ENCODE peak calls at places on chromosome 22, in five cellular contexts. One of them, this sample, is unnamed.

GRCh38 chr22:24542641-24543040 is 12.3 kb downstream of the GUCD1 start:
- DNase-seq in CD8-positive, alpha-beta T cell: no peak
- DNase-seq in left ventricle myocardium inferior: peak; percentile 53
- DNase-seq in right lobe of liver: peak; percentile 77
- DNase-seq in PC-9: no peak
- DNase-seq in this sample: no peak

GRCh38 chr22:37219534-37219933 is 7.3 kb upstream of the SSTR3 start:
- DNase-seq in CD8-positive, alpha-beta T cell: no peak
- DNase-seq in left ventricle myocardium inferior: no peak
- DNase-seq in right lobe of liver: no peak
- DNase-seq in PC-9: no peak
- DNase-seq in this sample: no peak

GRCh38 chr22:49490692-49491091 is 337.0 kb downstream of the BRD1 start:
- DNase-seq in CD8-positive, alpha-beta T cell: no peak
- DNase-seq in left ventricle myocardium inferior: no peak
- DNase-seq in right lobe of liver: no peak
- DNase-seq in PC-9: no peak
- DNase-seq in this sample: no peak

GRCh38 chr22:41910599-41911291 is 4.1 kb downstream of the SHISA8 start:
- DNase-seq in CD8-positive, alpha-beta T cell: peak; percentile 46
- DNase-seq in left ventricle myocardium inferior: peak; percentile 56
- DNase-seq in right lobe of liver: no peak
- DNase-seq in PC-9: no peak
- DNase-seq in this sample: no peak

GRCh38 chr22:41512421-41513194 is 31.7 kb downstream of the POLR3H start:
- DNase-seq in CD8-positive, alpha-beta T cell: no peak
- DNase-seq in left ventricle myocardium inferior: peak; percentile 46
- DNase-seq in right lobe of liver: no peak
- DNase-seq in PC-9: peak; percentile 66
- DNase-seq in this sample: no peak

GRCh38 chr22:36860017-36860416 is 789 bp upstream of the NCF4 start:
- DNase-seq in CD8-positive, alpha-beta T cell: no peak
- DNase-seq in left ventricle myocardium inferior: no peak
- DNase-seq in right lobe of liver: no peak
- DNase-seq in PC-9: no peak
- DNase-seq in this sample: no peak

GRCh38 chr22:27252282-27253049 is 549.1 kb downstream of the MN1 start:
- DNase-seq in CD8-positive, alpha-beta T cell: no peak
- DNase-seq in left ventricle myocardium inferior: peak; percentile 36
- DNase-seq in right lobe of liver: no peak
- DNase-seq in PC-9: peak; percentile 75
- DNase-seq in this sample: no peak

GRCh38 chr22:47048123-47049077 is 285.9 kb downstream of the TBC1D22A start:
- DNase-seq in CD8-positive, alpha-beta T cell: no peak
- DNase-seq in left ventricle myocardium inferior: no peak
- DNase-seq in right lobe of liver: peak; percentile 6
- DNase-seq in PC-9: no peak
- DNase-seq in this sample: no peak

GRCh38 chr22:28799834-28800307 is 498 bp downstream of the XBP1 start:
- DNase-seq in CD8-positive, alpha-beta T cell: no peak
- DNase-seq in left ventricle myocardium inferior: peak; percentile 80
- DNase-seq in right lobe of liver: peak; percentile 68
- DNase-seq in PC-9: no peak
- DNase-seq in this sample: peak; percentile 77

GRCh38 chr22:27576413-27576812 is 225.1 kb downstream of the MN1 start:
- DNase-seq in CD8-positive, alpha-beta T cell: no peak
- DNase-seq in left ventricle myocardium inferior: peak; percentile 63
- DNase-seq in right lobe of liver: no peak
- DNase-seq in PC-9: no peak
- DNase-seq in this sample: no peak

GRCh38 chr22:25167082-25167481 is 32.6 kb upstream of the CRYBB3 start:
- DNase-seq in CD8-positive, alpha-beta T cell: no peak
- DNase-seq in left ventricle myocardium inferior: no peak
- DNase-seq in right lobe of liver: peak; percentile 58
- DNase-seq in PC-9: peak; percentile 77
- DNase-seq in this sample: no peak

GRCh38 chr22:37244114-37244921 is at the start of gene RAC2:
- DNase-seq in CD8-positive, alpha-beta T cell: peak; percentile 90
- DNase-seq in left ventricle myocardium inferior: peak; percentile 74
- DNase-seq in right lobe of liver: peak; percentile 82
- DNase-seq in PC-9: peak; percentile 74
- DNase-seq in this sample: peak; percentile 85

GRCh38 chr22:28884754-28885375 is 1.5 kb downstream of the ZNRF3 start:
- DNase-seq in CD8-positive, alpha-beta T cell: no peak
- DNase-seq in left ventricle myocardium inferior: no peak
- DNase-seq in right lobe of liver: no peak
- DNase-seq in PC-9: no peak
- DNase-seq in this sample: no peak

GRCh38 chr22:21734540-21735197 is 925 bp downstream of the YPEL1 start:
- DNase-seq in CD8-positive, alpha-beta T cell: no peak
- DNase-seq in left ventricle myocardium inferior: no peak
- DNase-seq in right lobe of liver: no peak
- DNase-seq in PC-9: no peak
- DNase-seq in this sample: no peak

GRCh38 chr22:47210686-47211085 is 448.2 kb downstream of the TBC1D22A start:
- DNase-seq in CD8-positive, alpha-beta T cell: no peak
- DNase-seq in left ventricle myocardium inferior: no peak
- DNase-seq in right lobe of liver: no peak
- DNase-seq in PC-9: no peak
- DNase-seq in this sample: no peak

GRCh38 chr22:45997775-45998637 is 21.0 kb upstream of the WNT7B start:
- DNase-seq in CD8-positive, alpha-beta T cell: peak; percentile 5
- DNase-seq in left ventricle myocardium inferior: peak; percentile 24
- DNase-seq in right lobe of liver: peak; percentile 23
- DNase-seq in PC-9: no peak
- DNase-seq in this sample: peak; percentile 48

GRCh38 chr22:17476838-17477237 is 86.5 kb upstream of the SLC25A18 start:
- DNase-seq in CD8-positive, alpha-beta T cell: no peak
- DNase-seq in left ventricle myocardium inferior: no peak
- DNase-seq in right lobe of liver: no peak
- DNase-seq in PC-9: no peak
- DNase-seq in this sample: no peak

GRCh38 chr22:49005557-49005956 is 822.1 kb downstream of the BRD1 start:
- DNase-seq in CD8-positive, alpha-beta T cell: no peak
- DNase-seq in left ventricle myocardium inferior: no peak
- DNase-seq in right lobe of liver: no peak
- DNase-seq in PC-9: no peak
- DNase-seq in this sample: no peak

GRCh38 chr22:36538529-36538928 is 9.6 kb upstream of the EIF3D start:
- DNase-seq in CD8-positive, alpha-beta T cell: no peak
- DNase-seq in left ventricle myocardium inferior: no peak
- DNase-seq in right lobe of liver: no peak
- DNase-seq in PC-9: no peak
- DNase-seq in this sample: no peak

GRCh38 chr22:30010789-30011405 is 69.4 kb upstream of the HORMAD2 start:
- DNase-seq in CD8-positive, alpha-beta T cell: no peak
- DNase-seq in left ventricle myocardium inferior: no peak
- DNase-seq in right lobe of liver: no peak
- DNase-seq in PC-9: no peak
- DNase-seq in this sample: no peak

DNA sequence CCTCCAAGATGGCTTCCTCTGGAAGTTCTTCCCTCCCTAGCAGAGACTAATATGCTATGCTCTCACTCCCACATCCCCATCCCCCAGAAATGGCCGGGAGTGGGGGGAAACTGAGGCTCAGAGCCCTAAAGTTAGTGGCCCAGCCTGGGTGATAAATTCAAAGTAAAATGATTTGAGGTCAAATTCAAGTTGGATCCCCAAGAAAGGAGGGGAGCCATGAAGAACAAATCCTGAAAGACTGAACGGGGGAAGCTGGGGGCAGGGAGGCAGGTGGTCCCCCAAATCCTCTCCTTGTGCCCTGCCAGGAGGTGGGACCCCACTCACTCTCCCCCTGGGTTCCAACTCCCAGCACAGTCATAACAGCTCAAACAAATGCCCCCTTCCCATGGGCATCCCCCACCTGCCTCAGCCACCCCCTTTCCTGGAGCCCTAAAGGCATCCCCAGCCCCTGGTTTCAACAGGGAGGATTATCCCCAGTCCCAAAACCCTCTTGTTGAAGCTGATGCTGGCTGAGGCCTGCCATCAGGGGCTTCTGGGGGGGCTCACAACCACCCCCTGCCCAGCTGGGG is 1.1 kb downstream of the CBX6 start:
- DNase-seq in CD8-positive, alpha-beta T cell: no peak
- DNase-seq in left ventricle myocardium inferior: no peak
- DNase-seq in right lobe of liver: no peak
- DNase-seq in PC-9: no peak
- DNase-seq in this sample: no peak
- H3K36me3 ChIP-seq in CD8-positive, alpha-beta T cell: peaks cover 2% of the 10 kb centered on the region
- H3K36me3 ChIP-seq in left ventricle myocardium inferior: peaks cover 23% of the 10 kb centered on the region
- H3K36me3 ChIP-seq in right lobe of liver: peaks cover 4% of the 10 kb centered on the region
- H3K36me3 ChIP-seq in PC-9: peaks cover 9% of the 10 kb centered on the region
- H3K36me3 ChIP-seq in this sample: no peaks in the 10 kb centered on the region

DNA sequence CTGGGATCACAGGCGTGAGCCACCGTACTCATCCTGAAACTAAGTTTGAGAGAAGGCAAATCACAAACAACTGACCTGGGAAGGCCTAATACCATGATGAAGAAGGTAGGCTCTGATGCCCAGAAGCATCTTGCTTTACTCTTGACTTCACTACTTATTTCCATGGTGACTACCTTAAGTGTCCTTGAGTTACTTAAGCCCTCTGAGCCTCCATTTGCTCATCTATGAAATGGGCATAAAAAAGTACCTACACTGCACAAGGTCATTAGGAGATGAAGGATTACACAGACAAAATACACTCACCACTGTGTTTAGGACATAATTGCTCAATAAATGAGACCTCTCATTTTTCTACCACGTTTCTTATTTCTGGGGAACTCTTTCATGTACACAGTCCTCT is 27.9 kb downstream of the EIF4ENIF1 start:
- DNase-seq in CD8-positive, alpha-beta T cell: no peak
- DNase-seq in left ventricle myocardium inferior: no peak
- DNase-seq in right lobe of liver: no peak
- DNase-seq in PC-9: no peak
- DNase-seq in this sample: no peak
- H3K36me3 ChIP-seq in CD8-positive, alpha-beta T cell: peaks cover 22% of the 10 kb centered on the region
- H3K36me3 ChIP-seq in left ventricle myocardium inferior: peaks cover 88% of the 10 kb centered on the region
- H3K36me3 ChIP-seq in right lobe of liver: peaks cover 61% of the 10 kb centered on the region
- H3K36me3 ChIP-seq in PC-9: peaks cover 11% of the 10 kb centered on the region
- H3K36me3 ChIP-seq in this sample: no peaks in the 10 kb centered on the region

DNA sequence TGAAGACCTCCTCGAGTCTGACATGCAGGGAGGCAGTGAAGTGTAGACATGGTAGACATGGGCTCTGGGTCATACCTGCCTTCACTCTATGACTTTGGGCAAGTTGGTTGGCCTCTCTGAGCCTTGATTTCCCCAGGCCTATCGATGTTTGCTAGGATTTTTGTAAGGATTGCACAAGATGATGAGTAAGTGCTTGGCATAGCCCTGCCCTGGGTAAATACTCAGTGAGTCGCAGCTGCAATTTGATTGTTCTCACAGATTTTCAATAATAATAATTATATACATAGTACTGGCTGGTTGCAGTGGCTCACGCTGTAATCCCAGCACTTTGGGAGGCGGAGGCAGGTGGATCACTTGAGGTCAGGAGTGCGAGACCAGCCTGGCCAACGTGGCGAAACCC is 18.1 kb downstream of the MCM5 start:
- DNase-seq in CD8-positive, alpha-beta T cell: no peak
- DNase-seq in left ventricle myocardium inferior: no peak
- DNase-seq in right lobe of liver: no peak
- DNase-seq in PC-9: peak; percentile 81
- DNase-seq in this sample: no peak
- H3K36me3 ChIP-seq in CD8-positive, alpha-beta T cell: peaks cover 79% of the 10 kb centered on the region
- H3K36me3 ChIP-seq in left ventricle myocardium inferior: peaks cover 92% of the 10 kb centered on the region
- H3K36me3 ChIP-seq in right lobe of liver: peaks cover 24% of the 10 kb centered on the region
- H3K36me3 ChIP-seq in PC-9: peaks cover 18% of the 10 kb centered on the region
- H3K36me3 ChIP-seq in this sample: peaks cover 3% of the 10 kb centered on the region

GRCh38 chr22:19975707-19976035 is 34.1 kb upstream of the TXNRD2 start:
- DNase-seq in CD8-positive, alpha-beta T cell: no peak
- DNase-seq in left ventricle myocardium inferior: no peak
- DNase-seq in right lobe of liver: no peak
- DNase-seq in PC-9: no peak
- DNase-seq in this sample: no peak

GRCh38 chr22:19976671-19977070 is 35.1 kb upstream of the TXNRD2 start:
- DNase-seq in CD8-positive, alpha-beta T cell: no peak
- DNase-seq in left ventricle myocardium inferior: no peak
- DNase-seq in right lobe of liver: no peak
- DNase-seq in PC-9: no peak
- DNase-seq in this sample: no peak

GRCh38 chr22:19973551-19974183 is 32.0 kb upstream of the TXNRD2 start:
- DNase-seq in CD8-positive, alpha-beta T cell: no peak
- DNase-seq in left ventricle myocardium inferior: no peak
- DNase-seq in right lobe of liver: no peak
- DNase-seq in PC-9: no peak
- DNase-seq in this sample: peak; percentile 45

GRCh38 chr22:19974233-19974861 is 32.7 kb upstream of the TXNRD2 start:
- DNase-seq in CD8-positive, alpha-beta T cell: peak; percentile 33
- DNase-seq in left ventricle myocardium inferior: no peak
- DNase-seq in right lobe of liver: no peak
- DNase-seq in PC-9: peak; percentile 57
- DNase-seq in this sample: peak; percentile 70

DNA sequence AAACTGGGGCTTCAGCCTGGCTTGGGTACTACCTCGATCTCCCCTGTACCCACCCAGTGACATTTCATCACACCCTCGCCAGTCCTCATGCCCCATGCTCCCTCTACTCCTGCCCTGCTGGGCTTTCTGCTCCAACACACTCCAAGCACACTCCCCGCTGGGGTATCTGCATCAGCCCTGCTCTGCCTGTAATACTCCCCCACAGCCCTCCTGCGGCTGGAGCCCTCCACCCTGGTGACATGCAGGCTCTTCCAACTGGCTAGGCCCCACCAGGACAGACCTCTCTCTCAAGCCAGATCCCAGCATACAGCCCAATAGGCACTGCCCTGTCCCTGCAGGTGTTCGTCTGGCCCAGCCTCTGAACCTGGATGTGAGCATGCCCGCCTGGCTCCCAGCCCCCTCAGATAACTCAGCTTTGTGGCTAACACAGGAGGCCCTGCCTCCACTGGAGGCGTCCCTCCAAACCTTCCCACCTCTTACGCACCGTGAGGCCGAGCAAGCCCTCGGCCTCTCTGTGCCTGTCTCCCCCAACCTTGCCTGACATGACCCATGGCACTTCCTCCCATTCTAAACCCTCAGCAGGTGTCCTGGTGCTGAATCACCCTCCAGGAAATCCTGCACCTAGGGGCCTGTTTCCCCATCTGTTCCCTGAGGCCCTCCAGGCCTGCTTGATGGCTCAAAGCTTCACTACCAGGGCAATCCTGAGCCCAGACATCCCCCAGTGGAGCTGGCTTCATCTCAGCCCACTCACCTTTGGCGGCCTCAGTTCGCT is 33.5 kb upstream of the TXNRD2 start:
- DNase-seq in CD8-positive, alpha-beta T cell: no peak
- DNase-seq in left ventricle myocardium inferior: no peak
- DNase-seq in right lobe of liver: no peak
- DNase-seq in PC-9: peak; percentile 82
- DNase-seq in this sample: no peak
- H3K36me3 ChIP-seq in CD8-positive, alpha-beta T cell: no peaks in the 10 kb centered on the region
- H3K36me3 ChIP-seq in left ventricle myocardium inferior: peaks cover 69% of the 10 kb centered on the region
- H3K36me3 ChIP-seq in right lobe of liver: peaks cover 6% of the 10 kb centered on the region
- H3K36me3 ChIP-seq in PC-9: no peaks in the 10 kb centered on the region
- H3K36me3 ChIP-seq in this sample: no peaks in the 10 kb centered on the region

GRCh38 chr22:20551805-20552449 is 44.5 kb downstream of the MED15 start:
- DNase-seq in CD8-positive, alpha-beta T cell: peak; percentile 47
- DNase-seq in left ventricle myocardium inferior: no peak
- DNase-seq in right lobe of liver: no peak
- DNase-seq in PC-9: no peak
- DNase-seq in this sample: no peak
- H3K36me3 ChIP-seq in CD8-positive, alpha-beta T cell: peaks cover 13% of the 10 kb centered on the region
- H3K36me3 ChIP-seq in left ventricle myocardium inferior: peaks cover 30% of the 10 kb centered on the region
- H3K36me3 ChIP-seq in right lobe of liver: peaks cover 17% of the 10 kb centered on the region
- H3K36me3 ChIP-seq in PC-9: no peaks in the 10 kb centered on the region
- H3K36me3 ChIP-seq in this sample: no peaks in the 10 kb centered on the region

GRCh38 chr22:50578776-50579310 is 616 bp upstream of the CPT1B start:
- DNase-seq in CD8-positive, alpha-beta T cell: no peak
- DNase-seq in left ventricle myocardium inferior: no peak
- DNase-seq in right lobe of liver: no peak
- DNase-seq in PC-9: no peak
- DNase-seq in this sample: no peak
- H3K36me3 ChIP-seq in CD8-positive, alpha-beta T cell: peaks cover 3% of the 10 kb centered on the region
- H3K36me3 ChIP-seq in left ventricle myocardium inferior: peaks cover 34% of the 10 kb centered on the region
- H3K36me3 ChIP-seq in right lobe of liver: peaks cover 4% of the 10 kb centered on the region
- H3K36me3 ChIP-seq in PC-9: peaks cover 16% of the 10 kb centered on the region
- H3K36me3 ChIP-seq in this sample: no peaks in the 10 kb centered on the region

This sample was measured in mucosa of descending colon.